ENCODE peak calls at places on chromosome 15, in nine cellular contexts. B, H, E, W, R, T, O, C and G are unnamed samples. For H3K4me1, the result is how much of the 10 kb centered on the place peaks cover.

GRCh38 chr15:51718199-51718598 is 19.3 kb downstream of the LYSMD2 start:
- DNase-seq in B (no peak), H (no peak), E (no peak), W (no peak), R (no peak), T (no peak), O (no peak), C (no peak), G (no peak)

GRCh38 chr15:39736646-39737550 is 45.7 kb downstream of the FSIP1 start:
- DNase-seq in B (no peak), H (no peak), E (no peak), W (no peak), R (peak), T (no peak), O (no peak), C (no peak), G (no peak)

GRCh38 chr15:41983621-41984571 is 11.5 kb upstream of the EHD4 start:
- DNase-seq in B (no peak), H (peak), E (no peak), W (no peak), R (no peak), T (no peak), O (no peak), C (no peak), G (no peak)

GRCh38 chr15:62244762-62245161 is 79.7 kb upstream of the C2CD4B start:
- DNase-seq in B (no peak), H (no peak), E (no peak), W (no peak), R (no peak), T (no peak), O (no peak), C (no peak), G (no peak)

GRCh38 chr15:82545002-82545401 is 4.7 kb upstream of the RPS17 start:
- DNase-seq in B (no peak), H (no peak), E (no peak), W (no peak), R (no peak), T (no peak), O (no peak), C (no peak), G (no peak)

GRCh38 chr15:71294636-71295241 is 179.5 kb downstream of the THSD4 start:
- DNase-seq in B (no peak), H (peak), E (no peak), W (peak), R (no peak), T (no peak), O (no peak), C (no peak), G (peak)

GRCh38 chr15:63344737-63345390 is 36.8 kb downstream of the CA12 start:
- DNase-seq in B (no peak), H (no peak), E (no peak), W (no peak), R (no peak), T (no peak), O (no peak), C (no peak), G (no peak)

GRCh38 chr15:65069179-65069578 is 1.4 kb upstream of the RASL12 start:
- DNase-seq in B (no peak), H (no peak), E (no peak), W (no peak), R (peak), T (no peak), O (no peak), C (no peak), G (no peak)

GRCh38 chr15:42775431-42775830 is 38.5 kb upstream of the CDAN1 start:
- DNase-seq in B (no peak), H (no peak), E (no peak), W (no peak), R (no peak), T (no peak), O (no peak), C (no peak), G (no peak)

GRCh38 chr15:70853270-70853854 is 595 bp downstream of the LARP6 start:
- DNase-seq in B (no peak), H (no peak), E (peak), W (peak), R (no peak), T (peak), O (no peak), C (no peak), G (no peak)

GRCh38 chr15:101637038-101637437 is 15.1 kb downstream of the TM2D3 start:
- DNase-seq in B (no peak), H (no peak), E (no peak), W (no peak), R (no peak), T (no peak), O (no peak), C (no peak), G (no peak)

GRCh38 chr15:43390723-43391122 is 19.8 kb downstream of the TUBGCP4 start:
- DNase-seq in B (no peak), H (no peak), E (no peak), W (no peak), R (no peak), T (no peak), O (no peak), C (no peak), G (no peak)

GRCh38 chr15:82538961-82539689 is 1.1 kb downstream of the RPS17 start:
- DNase-seq in B (no peak), H (no peak), E (no peak), W (no peak), R (no peak), T (no peak), O (no peak), C (no peak), G (no peak)

GRCh38 chr15:70475439-70475781 is 287.9 kb downstream of the UACA start:
- DNase-seq in B (no peak), H (no peak), E (no peak), W (no peak), R (no peak), T (no peak), O (no peak), C (no peak), G (no peak)

GRCh38 chr15:68616397-68616796 is 37.6 kb downstream of the CORO2B start:
- DNase-seq in B (no peak), H (no peak), E (no peak), W (no peak), R (no peak), T (peak), O (no peak), C (no peak), G (no peak)

GRCh38 chr15:36844453-36845094 is 255.8 kb downstream of the MEIS2 start:
- DNase-seq in B (no peak), H (no peak), E (no peak), W (no peak), R (no peak), T (no peak), O (no peak), C (no peak), G (no peak)

GRCh38 chr15:33022629-33023028 is 171.9 kb downstream of the FMN1 start:
- DNase-seq in B (no peak), H (no peak), E (no peak), W (no peak), R (peak), T (no peak), O (no peak), C (no peak), G (peak)

GRCh38 chr15:80856809-80857377 is 77.7 kb downstream of the CEMIP start:
- DNase-seq in B (no peak), H (peak), E (no peak), W (peak), R (peak), T (peak), O (no peak), C (no peak), G (no peak)

GRCh38 chr15:100191161-100191560 is 150.6 kb downstream of the ADAMTS17 start:
- DNase-seq in B (no peak), H (no peak), E (no peak), W (no peak), R (no peak), T (no peak), O (no peak), C (no peak), G (no peak)

GRCh38 chr15:28125673-28126651 is 26.8 kb upstream of the OCA2 start:
- DNase-seq in B (no peak), H (no peak), E (peak), W (peak), R (peak), T (no peak), O (no peak), C (peak), G (peak)

GRCh38 chr15:40282144-40282869 is 557 bp downstream of the ANKRD63 start:
- DNase-seq in B (peak), H (peak), E (no peak), W (peak), R (no peak), T (no peak), O (no peak), C (peak), G (no peak)

GRCh38 chr15:52184721-52185120 is 6.5 kb downstream of the GNB5 start:
- DNase-seq in B (no peak), H (no peak), E (no peak), W (no peak), R (no peak), T (no peak), O (no peak), C (no peak), G (no peak)

GRCh38 chr15:44813231-44813630 is 76.9 kb downstream of the TRIM69 start:
- DNase-seq in B (no peak), H (no peak), E (no peak), W (no peak), R (no peak), T (no peak), O (no peak), C (no peak), G (no peak)

GRCh38 chr15:99006904-99007495 is 592 bp downstream of the PGPEP1L start:
- DNase-seq in B (no peak), H (no peak), E (no peak), W (no peak), R (no peak), T (no peak), O (no peak), C (no peak), G (no peak)

GRCh38 chr15:101481381-101481705 is 8.2 kb downstream of the PCSK6 start:
- DNase-seq in B (no peak), H (no peak), E (no peak), W (no peak), R (no peak), T (no peak), O (no peak), C (no peak), G (no peak)

GRCh38 chr15:64354683-64355558 is 1.1 kb downstream of the CSNK1G1 start:
- DNase-seq in B (no peak), H (no peak), E (no peak), W (no peak), R (no peak), T (no peak), O (no peak), C (no peak), G (no peak)

GRCh38 chr15:64524778-64525177 is 64.4 kb downstream of the ZNF609 start:
- DNase-seq in B (no peak), H (no peak), E (no peak), W (no peak), R (no peak), T (no peak), O (no peak), C (no peak), G (no peak)

GRCh38 chr15:88028024-88028423 is 228.5 kb downstream of the NTRK3 start:
- DNase-seq in B (no peak), H (no peak), E (no peak), W (no peak), R (no peak), T (no peak), O (no peak), C (no peak), G (no peak)

GRCh38 chr15:88258021-88258641 is 1.6 kb upstream of the NTRK3 start:
- DNase-seq in B (no peak), H (no peak), E (no peak), W (peak), R (peak), T (no peak), O (no peak), C (no peak), G (no peak)

GRCh38 chr15:31360843-31361763 is 34.5 kb downstream of the KLF13 start:
- DNase-seq in B (peak), H (peak), E (no peak), W (no peak), R (peak), T (no peak), O (peak), C (peak), G (no peak)

GRCh38 chr15:57185507-57186074 is 190.7 kb upstream of the CGNL1 start:
- DNase-seq in B (no peak), H (no peak), E (no peak), W (no peak), R (no peak), T (no peak), O (no peak), C (no peak), G (no peak)

GRCh38 chr15:39595621-39596221 is 14.8 kb downstream of the THBS1 start:
- DNase-seq in B (no peak), H (no peak), E (no peak), W (no peak), R (no peak), T (no peak), O (no peak), C (no peak), G (peak)

GRCh38 chr15:70647396-70647795 is 116.0 kb downstream of the UACA start:
- DNase-seq in B (no peak), H (no peak), E (no peak), W (no peak), R (no peak), T (no peak), O (no peak), C (no peak), G (no peak)

GRCh38 chr15:63255485-63255990 is 21.9 kb upstream of the APH1B start:
- DNase-seq in B (no peak), H (no peak), E (no peak), W (no peak), R (no peak), T (no peak), O (no peak), C (no peak), G (no peak)

GRCh38 chr15:44738340-44738984 is 2.1 kb downstream of the TRIM69 start:
- DNase-seq in B (no peak), H (no peak), E (no peak), W (peak), R (no peak), T (no peak), O (no peak), C (peak), G (no peak)

GRCh38 chr15:68930268-68931022 is at the start of gene SPESP1:
- DNase-seq in B (peak), H (peak), E (peak), W (no peak), R (peak), T (peak), O (no peak), C (peak), G (no peak)

GRCh38 chr15:43922021-43922420 is 95.2 kb downstream of the WDR76 start:
- DNase-seq in B (no peak), H (no peak), E (no peak), W (no peak), R (no peak), T (no peak), O (no peak), C (no peak), G (no peak)

GRCh38 chr15:28117591-28117990 is 18.5 kb upstream of the OCA2 start:
- DNase-seq in B (no peak), H (no peak), E (no peak), W (no peak), R (no peak), T (no peak), O (no peak), C (no peak), G (no peak)

GRCh38 chr15:53716909-53717878 is 42.3 kb downstream of the WDR72 start:
- DNase-seq in B (no peak), H (no peak), E (no peak), W (no peak), R (no peak), T (no peak), O (no peak), C (no peak), G (no peak)

GRCh38 chr15:77017091-77017660 is 22.2 kb downstream of the PSTPIP1 start:
- DNase-seq in B (no peak), H (peak), E (no peak), W (no peak), R (no peak), T (no peak), O (no peak), C (no peak), G (no peak)
- H3K4me1 ChIP-seq in B (half or more), H (under half), E (under half), W (under half), R (under half), T (under half), O (under half), C (half or more), G (under half)

GRCh38 chr15:92324036-92324963 is 69.4 kb upstream of the ST8SIA2 start:
- DNase-seq in B (no peak), H (no peak), E (no peak), W (no peak), R (no peak), T (no peak), O (no peak), C (no peak), G (no peak)
- H3K4me1 ChIP-seq in B (under half), H (under half), E (under half), W (under half), R (under half), T (under half), O (under half), C (under half), G (under half)

DNA sequence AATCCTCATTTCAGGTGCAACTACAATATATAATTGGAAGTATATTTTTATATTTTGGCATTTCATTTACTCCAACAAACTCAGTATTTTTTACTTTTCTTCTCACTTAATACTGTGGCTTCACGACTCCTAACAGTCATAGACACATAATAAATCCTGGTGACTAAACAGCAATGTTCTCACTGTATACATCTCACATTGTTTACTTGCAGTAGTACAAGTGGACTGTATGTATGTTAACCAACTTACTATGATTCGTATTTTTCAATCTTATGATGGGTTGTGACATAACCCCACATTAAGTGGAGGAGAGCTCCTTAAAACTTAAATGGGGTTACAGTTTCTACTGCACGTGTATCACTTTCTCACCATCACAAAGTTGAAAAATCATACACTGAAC is 7.5 kb downstream of the ADAM10 start:
- DNase-seq in B (no peak), H (no peak), E (no peak), W (no peak), R (no peak), T (no peak), O (no peak), C (no peak), G (no peak)
- H3K4me1 ChIP-seq in B (under half), H (under half), E (under half), W (half or more), R (half or more), T (under half), O (under half), C (half or more), G (under half)

DNA sequence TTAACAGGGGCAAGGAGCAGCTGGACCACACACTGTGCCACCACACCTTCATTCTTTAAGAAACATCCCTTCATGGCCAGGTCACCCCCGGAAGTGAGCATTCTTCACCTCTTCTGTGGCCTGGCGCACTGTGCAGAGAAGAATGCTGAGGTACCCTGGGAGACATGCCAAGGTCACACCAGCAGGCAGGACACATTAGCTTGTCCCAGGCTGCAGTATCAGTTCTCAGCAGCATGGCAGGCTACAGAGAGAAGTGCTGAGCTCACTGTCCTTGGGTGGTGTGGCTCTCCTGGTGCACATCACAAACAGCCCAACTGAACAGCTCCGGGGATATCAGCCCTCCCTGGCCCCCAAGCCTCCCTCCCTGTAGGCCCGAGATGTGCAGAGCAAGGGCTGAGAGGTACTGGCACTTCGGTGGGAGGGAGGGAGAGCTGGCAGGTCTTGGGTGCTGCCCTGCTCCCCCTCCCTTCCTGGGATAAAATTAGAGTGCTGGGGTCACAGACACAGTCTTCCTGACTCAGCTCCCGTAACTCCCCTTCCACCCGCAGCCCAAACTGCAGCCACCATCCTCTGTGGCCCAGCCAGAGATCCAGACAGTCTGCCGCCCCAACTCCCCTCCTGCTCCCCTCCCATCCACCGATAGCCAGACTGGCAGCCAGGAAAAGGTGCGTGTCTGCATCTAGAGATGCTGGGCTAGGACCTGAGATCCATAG is 13.4 kb downstream of the SEMA7A start:
- DNase-seq in B (no peak), H (no peak), E (no peak), W (no peak), R (peak), T (no peak), O (no peak), C (no peak), G (no peak)
- H3K4me1 ChIP-seq in B (under half), H (under half), E (under half), W (under half), R (under half), T (under half), O (under half), C (under half), G (half or more)

GRCh38 chr15:90749754-90750153 is 32.6 kb downstream of the BLM start:
- DNase-seq in B (no peak), H (no peak), E (no peak), W (no peak), R (no peak), T (no peak), O (no peak), C (peak), G (no peak)

GRCh38 chr15:90756916-90757315 is 39.8 kb downstream of the BLM start:
- DNase-seq in B (no peak), H (no peak), E (no peak), W (no peak), R (no peak), T (no peak), O (no peak), C (no peak), G (no peak)

GRCh38 chr15:90750186-90750585 is 33.0 kb downstream of the BLM start:
- DNase-seq in B (no peak), H (no peak), E (no peak), W (no peak), R (no peak), T (no peak), O (no peak), C (peak), G (no peak)

DNA sequence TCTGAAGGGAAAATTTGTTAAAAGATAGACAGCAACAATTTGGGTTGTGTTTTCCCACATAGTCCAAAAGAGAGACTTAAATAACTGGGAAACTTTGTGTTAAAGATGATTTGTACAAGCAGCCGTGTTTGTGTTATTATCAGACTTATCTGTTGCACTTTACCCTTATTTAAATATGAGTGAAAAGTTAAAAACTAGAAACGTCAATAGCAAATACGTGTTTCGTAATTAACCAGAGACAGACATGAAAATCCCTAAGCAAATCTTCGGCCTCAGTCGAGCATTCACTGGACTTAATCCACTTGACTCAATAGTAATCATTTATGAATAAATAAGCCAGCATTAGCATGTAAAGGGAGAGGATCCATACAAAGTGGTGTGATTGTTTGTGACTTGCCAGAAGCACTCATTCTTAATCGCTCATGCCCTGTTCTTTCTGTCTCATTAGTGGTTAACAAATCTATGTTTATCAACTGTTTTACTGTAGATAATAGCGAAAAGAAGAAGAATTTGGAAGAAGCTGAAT is 34.2 kb downstream of the BLM start:
- DNase-seq in B (no peak), H (no peak), E (no peak), W (no peak), R (no peak), T (no peak), O (no peak), C (no peak), G (no peak)
- H3K4me1 ChIP-seq in B (under half), H (under half), E (under half), W (under half), R (under half), T (under half), O (under half), C (under half), G (under half)